ENCODE peak calls at places on chromosome 17, in ten cellular contexts. D is CD8-positive, alpha-beta memory T cell; B is right cardiac atrium; A is body of pancreas; U is cardiac muscle cell; J is pancreas; L is spleen; V is uterus; X is A549; O is tibial artery. W is an unnamed sample. For H3K9me3, the result is how much of the 10 kb centered on the place peaks cover.

GRCh38 chr17:16086957-16087356 is 87.3 kb downstream of the TTC19 start:
- DNase-seq in X (no peak), J (no peak), L (no peak), O (no peak), B (no peak), U (no peak), A (no peak), D (no peak), V (no peak), W (no peak)

GRCh38 chr17:57206928-57207327 is 49.4 kb upstream of the MSI2 start:
- DNase-seq in B (no peak), X (no peak), U (no peak), O (no peak), L (no peak), D (no peak), J (no peak), V (no peak), A (no peak), W (no peak)

GRCh38 chr17:73492802-73493139 is 151.5 kb downstream of the SDK2 start:
- DNase-seq in O (no peak), D (no peak), A (no peak), B (no peak), L (peak), U (no peak), X (no peak), J (no peak), V (no peak), W (no peak)

GRCh38 chr17:38730526-38731379 is 612 bp downstream of the CISD3 start:
- DNase-seq in B (peak), D (no peak), V (peak), L (peak), A (peak), J (peak), O (peak), U (peak), X (peak), W (peak)

GRCh38 chr17:75456417-75457046 is at the start of gene TMEM94:
- DNase-seq in B (peak), D (peak), O (peak), V (peak), A (peak), J (peak), X (peak), L (peak), U (peak), W (peak)

GRCh38 chr17:50198026-50198669 is 3.3 kb downstream of the COL1A1 start:
- DNase-seq in J (no peak), A (peak), U (peak), L (no peak), X (peak), V (peak), O (peak), B (peak), D (peak), W (peak)

GRCh38 chr17:39634384-39634871 is 2.5 kb upstream of the STARD3 start:
- DNase-seq in U (peak), V (no peak), O (no peak), J (no peak), L (no peak), B (no peak), D (no peak), X (peak), A (no peak), W (no peak)

GRCh38 chr17:5097101-5097834 is 14.4 kb downstream of the ZNF232 start:
- DNase-seq in B (peak), J (peak), L (peak), V (peak), X (no peak), D (peak), A (peak), U (no peak), O (peak), W (peak)

GRCh38 chr17:75758131-75758905 is 6.7 kb downstream of the GALK1 start:
- DNase-seq in D (no peak), U (no peak), A (no peak), X (no peak), O (no peak), J (no peak), B (no peak), L (no peak), V (no peak), W (no peak)

GRCh38 chr17:67649891-67650290 is 67.8 kb upstream of the NOL11 start:
- DNase-seq in B (no peak), U (no peak), L (no peak), O (no peak), V (no peak), D (no peak), X (no peak), J (no peak), A (no peak), W (no peak)

GRCh38 chr17:17073627-17074521 is 31.6 kb downstream of the MPRIP start:
- DNase-seq in X (no peak), A (no peak), O (peak), L (peak), B (peak), J (no peak), U (no peak), D (peak), V (no peak), W (no peak)

GRCh38 chr17:75353176-75353575 is 52.3 kb downstream of the GRB2 start:
- DNase-seq in L (no peak), X (no peak), O (no peak), J (no peak), D (no peak), B (no peak), A (no peak), V (no peak), U (no peak), W (no peak)

GRCh38 chr17:9755083-9755482 is 36.3 kb downstream of the DHRS7C start:
- DNase-seq in L (no peak), V (no peak), D (no peak), B (no peak), J (no peak), A (no peak), X (peak), U (no peak), O (no peak), W (no peak)

DNA sequence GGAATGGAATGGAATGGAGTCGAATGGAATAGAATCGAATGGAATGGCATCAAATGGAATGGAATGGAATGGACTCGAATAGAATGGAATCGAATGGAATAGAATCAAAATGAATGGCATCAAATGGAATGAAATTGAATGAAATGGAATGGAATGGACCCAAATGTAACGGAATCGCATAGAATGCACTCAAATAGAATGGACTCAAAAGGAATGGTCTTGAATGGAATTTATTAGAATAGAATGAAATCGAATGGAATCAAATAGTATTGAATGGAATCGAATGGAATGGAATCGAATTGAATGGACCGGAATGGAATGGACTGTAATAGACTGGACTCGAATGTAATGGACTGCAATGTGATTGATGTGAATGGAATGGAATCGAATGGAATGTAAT is 501.4 kb upstream of the WSB1 start:
- DNase-seq in X (no peak), O (no peak), L (no peak), U (peak), V (no peak), J (no peak), B (no peak), D (no peak), A (no peak), W (no peak)
- H3K9me3 ChIP-seq in X (half or more), O (under half), L (under half), U (under half), V (under half), J (under half), B (under half), D (under half), A (under half), W (half or more)

GRCh38 chr17:54451051-54451450 is 449.6 kb upstream of the TOM1L1 start:
- DNase-seq in D (no peak), X (no peak), L (no peak), V (no peak), J (no peak), O (no peak), A (no peak), B (no peak), U (no peak), W (no peak)

GRCh38 chr17:54452666-54453348 is 447.8 kb upstream of the TOM1L1 start:
- DNase-seq in D (no peak), U (no peak), O (no peak), L (no peak), V (no peak), J (no peak), A (no peak), B (no peak), X (no peak), W (no peak)
- H3K9me3 ChIP-seq in D (under half), U (under half), O (under half), L (under half), V (under half), J (under half), A (under half), B (under half), X (under half), W (under half)

DNA sequence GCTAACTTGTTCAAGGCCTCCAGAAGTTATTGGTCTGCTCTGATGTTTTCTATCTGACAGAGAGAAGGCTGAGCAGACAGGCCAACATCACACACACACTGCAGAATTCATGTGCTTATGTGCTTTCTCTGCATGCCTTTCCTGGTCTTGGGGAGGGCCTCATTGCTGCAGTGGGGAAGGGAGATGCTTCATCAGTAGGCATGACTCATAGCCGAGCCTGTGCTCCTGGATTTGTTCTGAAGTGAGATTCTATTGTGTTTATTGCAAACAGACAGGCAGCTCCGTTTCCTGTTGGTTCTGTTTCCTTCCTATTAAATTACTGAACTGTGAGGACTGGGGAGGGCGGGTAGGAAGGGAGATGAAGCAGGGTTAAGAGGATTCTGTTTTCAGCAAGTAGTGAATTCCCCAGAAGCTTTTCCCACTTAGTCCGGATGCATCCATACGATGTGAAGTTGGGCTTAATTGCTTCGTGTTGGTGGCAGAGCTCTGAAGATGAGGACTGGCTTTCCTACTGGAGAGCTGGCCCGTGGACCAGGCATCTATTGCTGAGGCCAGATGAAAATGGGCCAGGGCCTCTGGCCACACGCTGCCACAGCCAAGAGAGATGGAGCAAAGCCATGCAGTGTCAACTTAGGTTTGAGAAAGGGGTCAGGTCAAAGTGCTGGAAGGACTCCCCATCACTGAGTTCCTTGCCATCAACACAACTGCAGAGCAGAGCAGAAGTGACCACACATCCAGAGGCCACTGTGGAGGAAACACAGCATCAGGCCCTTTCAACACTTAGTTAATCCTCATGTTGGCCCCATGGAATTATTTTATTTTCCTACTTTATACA is 179.3 kb downstream of the UTP18 start:
- DNase-seq in B (no peak), L (no peak), V (no peak), D (no peak), O (no peak), A (no peak), U (no peak), X (no peak), J (no peak), W (no peak)
- H3K9me3 ChIP-seq in B (under half), L (under half), V (under half), D (under half), O (under half), A (under half), U (under half), X (under half), J (under half), W (under half)

GRCh38 chr17:54455251-54455868 is 445.3 kb upstream of the TOM1L1 start:
- DNase-seq in B (no peak), U (no peak), J (no peak), A (no peak), O (no peak), V (no peak), L (no peak), X (peak), D (no peak), W (no peak)
- H3K9me3 ChIP-seq in B (under half), U (under half), J (under half), A (under half), O (under half), V (under half), L (under half), X (under half), D (under half), W (under half)

GRCh38 chr17:36863676-36864075 is 73.6 kb upstream of the LHX1 start:
- DNase-seq in U (no peak), J (no peak), O (no peak), X (no peak), A (no peak), V (no peak), B (no peak), L (no peak), D (no peak), W (no peak)

GRCh38 chr17:36863131-36863530 is 74.1 kb upstream of the LHX1 start:
- DNase-seq in L (no peak), D (no peak), X (no peak), V (no peak), O (no peak), A (no peak), B (no peak), U (no peak), J (no peak), W (no peak)

GRCh38 chr17:36861531-36861930 is 75.7 kb upstream of the LHX1 start:
- DNase-seq in U (no peak), A (no peak), O (no peak), B (no peak), V (no peak), D (no peak), X (no peak), J (no peak), L (no peak), W (no peak)

GRCh38 chr17:36864230-36864629 is 73.0 kb upstream of the LHX1 start:
- DNase-seq in O (no peak), B (no peak), D (no peak), J (no peak), X (no peak), U (no peak), A (no peak), V (no peak), L (no peak), W (no peak)

GRCh38 chr17:36862116-36862920 is 75.0 kb upstream of the LHX1 start:
- DNase-seq in L (peak), U (no peak), X (no peak), A (no peak), D (no peak), V (no peak), J (no peak), O (no peak), B (no peak), W (no peak)
- H3K9me3 ChIP-seq in L (under half), U (under half), X (under half), A (under half), D (under half), V (under half), J (under half), O (under half), B (under half), W (under half)

GRCh38 chr17:83145358-83145738 is 65.9 kb downstream of the METRNL start:
- DNase-seq in V (no peak), D (no peak), X (no peak), B (no peak), O (peak), U (no peak), J (no peak), A (no peak), L (no peak), W (no peak)
- H3K9me3 ChIP-seq in V (under half), D (under half), X (under half), B (under half), O (under half), U (under half), J (under half), A (under half), L (under half), W (under half)

GRCh38 chr17:28661635-28662526 is at the start of the genes SDF2 and SUPT6H:
- DNase-seq in L (peak), X (peak), B (peak), U (peak), J (peak), V (peak), O (peak), D (peak), A (peak), W (peak)

GRCh38 chr17:28663723-28664122 is 1.7 kb downstream of the SUPT6H start:
- DNase-seq in X (no peak), U (no peak), L (no peak), J (no peak), O (no peak), D (no peak), B (no peak), A (no peak), V (no peak), W (no peak)

GRCh38 chr17:28655160-28655559 is 6.5 kb downstream of the SDF2 start:
- DNase-seq in B (no peak), A (no peak), U (no peak), O (no peak), L (no peak), J (no peak), D (no peak), X (no peak), V (no peak), W (no peak)

GRCh38 chr17:28662527-28662829 is 473 bp downstream of the SUPT6H start:
- DNase-seq in O (no peak), V (no peak), J (no peak), L (no peak), U (no peak), D (no peak), A (no peak), B (no peak), X (no peak), W (no peak)

GRCh38 chr17:28657756-28658155 is 4.0 kb downstream of the SDF2 start:
- DNase-seq in U (no peak), V (no peak), B (no peak), A (no peak), O (no peak), L (no peak), D (no peak), X (no peak), J (no peak), W (no peak)
- H3K9me3 ChIP-seq in U (under half), V (under half), B (under half), A (under half), O (under half), L (under half), D (under half), X (under half), J (under half), W (under half)

GRCh38 chr17:54269886-54270285 is 447.2 kb downstream of the KIF2B start:
- DNase-seq in V (no peak), B (no peak), O (no peak), X (no peak), A (no peak), U (no peak), D (no peak), J (no peak), L (no peak), W (no peak)

GRCh38 chr17:54270499-54270898 is 447.8 kb downstream of the KIF2B start:
- DNase-seq in V (no peak), O (no peak), L (no peak), U (no peak), B (no peak), D (no peak), A (no peak), J (no peak), X (no peak), W (no peak)
- H3K9me3 ChIP-seq in V (under half), O (under half), L (under half), U (under half), B (under half), D (under half), A (under half), J (under half), X (under half), W (under half)

DNA sequence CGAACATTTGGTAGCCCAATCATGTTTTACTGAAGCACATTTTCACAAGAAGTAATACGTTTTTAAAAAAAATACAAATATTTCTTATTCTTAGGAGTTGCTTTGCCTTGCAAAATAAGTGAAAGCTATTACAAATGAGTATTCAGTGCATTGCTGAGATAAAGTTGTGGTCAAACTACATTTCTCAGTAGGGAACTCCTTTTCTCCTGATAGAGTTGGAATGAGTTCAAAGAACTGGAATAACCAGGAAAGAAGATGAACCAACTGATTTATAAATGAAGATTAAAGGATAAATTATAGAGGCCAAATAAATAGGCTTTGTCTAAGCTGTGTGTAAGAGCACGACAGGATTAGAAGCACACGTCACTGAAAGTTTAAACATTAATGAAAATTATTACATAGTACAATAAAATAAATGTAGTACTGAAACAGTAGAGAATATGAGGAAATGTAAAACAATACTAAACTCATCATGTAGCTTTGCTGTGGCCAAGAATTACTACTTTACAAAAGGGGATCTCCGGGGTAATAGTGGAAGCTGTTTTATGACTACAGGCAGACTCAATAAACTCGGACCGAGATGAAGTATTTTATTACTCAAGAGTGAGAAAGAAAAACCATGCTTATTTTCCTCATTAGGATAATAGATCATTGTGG is 73.6 kb downstream of the KCNJ2 start:
- DNase-seq in U (peak), O (no peak), D (no peak), A (no peak), V (no peak), L (no peak), X (no peak), B (no peak), J (no peak), W (no peak)
- H3K9me3 ChIP-seq in U (under half), O (under half), D (under half), A (under half), V (under half), L (under half), X (under half), B (under half), J (under half), W (under half)

W was measured in heart right ventricle.